ENCODE peak calls at places on chromosomes 5 and 9, in eight cellular contexts. O is stromal cell of bone marrow; E is activated CD4-positive, CD25-positive, alpha-beta regulatory T cell; B is lower lobe of right lung; T is GM23248; N is NCI-H1092; X is fibroblast of lung; A is nephron progenitor cell. S is an unnamed sample.

GRCh38 chr5:142747034-142747433 is 23.1 kb upstream of the ARHGAP26 start:
- DNase-seq in O (peak), E (no peak), B (no peak), T (peak), N (no peak), X (peak), A (no peak), S (no peak)

GRCh38 chr5:112014771-112015170 is 257.8 kb upstream of the NREP start:
- DNase-seq in O (no peak), E (no peak), B (no peak), T (peak), N (no peak), X (no peak), A (no peak), S (no peak)

GRCh38 chr9:21252727-21253547 is 13.1 kb upstream of the IFNA14 start:
- DNase-seq in O (no peak), E (no peak), B (peak), T (peak), N (no peak), X (peak), A (peak), S (no peak)

GRCh38 chr9:127187231-127187956 is 65.0 kb upstream of the ANGPTL2 start:
- DNase-seq in O (peak), E (no peak), B (peak), T (peak), N (no peak), X (peak), A (no peak), S (no peak)

GRCh38 chr9:27539479-27540441 is 10.1 kb upstream of the MOB3B start:
- DNase-seq in O (peak), E (no peak), B (no peak), T (peak), N (no peak), X (peak), A (no peak), S (no peak)

GRCh38 chr5:172766287-172767104 is 4.5 kb downstream of the DUSP1 start:
- DNase-seq in O (peak), E (no peak), B (peak), T (peak), N (no peak), X (peak), A (no peak), S (no peak)

GRCh38 chr9:109072133-109072692 is 47.5 kb downstream of the TMEM245 start:
- DNase-seq in O (no peak), E (no peak), B (no peak), T (no peak), N (no peak), X (no peak), A (no peak), S (no peak)

GRCh38 chr9:96006961-96007360 is 131.5 kb downstream of the ERCC6L2 start:
- DNase-seq in O (peak), E (no peak), B (no peak), T (peak), N (no peak), X (peak), A (no peak), S (no peak)

GRCh38 chr5:41794478-41794877 is 75.7 kb downstream of the OXCT1 start:
- DNase-seq in O (peak), E (no peak), B (no peak), T (peak), N (no peak), X (peak), A (no peak), S (no peak)

GRCh38 chr5:67181648-67182218 is 14.9 kb downstream of the CD180 start:
- DNase-seq in O (no peak), E (no peak), B (no peak), T (no peak), N (no peak), X (no peak), A (no peak), S (no peak)

GRCh38 chr5:101430551-101430950 is 527.5 kb upstream of the ST8SIA4 start:
- DNase-seq in O (no peak), E (no peak), B (no peak), T (no peak), N (no peak), X (no peak), A (no peak), S (no peak)

GRCh38 chr5:181246276-181247050 is 2.8 kb upstream of the RACK1 start:
- DNase-seq in O (peak), E (no peak), B (peak), T (peak), N (no peak), X (peak), A (peak), S (peak)

S was measured in activated T-helper 9 cell treated with anti-CD3 and anti-CD28 coated beads, Interleukin-2, amount 50 U/mL, for 16 hours.